ENCODE peak calls at places on chromosomes 5 and 9, in five cellular contexts. D, V, B, I and A are unnamed samples.

GRCh38 chr9:33329117-33329563 is 38.8 kb downstream of the NFX1 start:
- DNase-seq in D (peak; percentile 69), V (no peak), B (peak; percentile 76), I (peak; percentile 92), A (peak; percentile 46)

GRCh38 chr5:179599566-179599965 is 23.9 kb downstream of the HNRNPH1 start:
- DNase-seq in D (no peak), V (no peak), B (no peak), I (no peak), A (no peak)

GRCh38 chr9:98971168-98971914 is 27.6 kb downstream of the COL15A1 start:
- DNase-seq in D (peak; percentile 84), V (no peak), B (peak; percentile 69), I (peak; percentile 69), A (no peak)

GRCh38 chr5:115531787-115532367 is 12.7 kb downstream of the FEM1C start:
- DNase-seq in D (no peak), V (no peak), B (no peak), I (no peak), A (peak; percentile 0)

GRCh38 chr5:8184455-8185063 is 315.6 kb downstream of the MTRR start:
- DNase-seq in D (peak; percentile 40), V (peak; percentile 86), B (peak; percentile 32), I (peak; percentile 17), A (peak; percentile 61)

GRCh38 chr9:115292584-115293271 is 174.8 kb upstream of the TNC start:
- DNase-seq in D (peak; percentile 21), V (no peak), B (peak; percentile 6), I (no peak), A (no peak)

GRCh38 chr5:74040065-74040551 is 414.1 kb downstream of the ARHGEF28 start:
- DNase-seq in D (peak; percentile 36), V (no peak), B (peak; percentile 37), I (peak; percentile 72), A (no peak)

GRCh38 chr9:134492281-134492691 is 149.3 kb upstream of the COL5A1 start:
- DNase-seq in D (peak; percentile 94), V (no peak), B (no peak), I (peak; percentile 72), A (no peak)

GRCh38 chr9:72858089-72858912 is 94.6 kb downstream of the ALDH1A1 start:
- DNase-seq in D (peak; percentile 30), V (no peak), B (no peak), I (peak; percentile 47), A (peak; percentile 60)

GRCh38 chr5:135944967-135945560 is 9.7 kb downstream of the LECT2 start:
- DNase-seq in D (peak; percentile 70), V (peak; percentile 37), B (peak; percentile 56), I (peak; percentile 94), A (peak; percentile 84)

GRCh38 chr9:33737811-33738606 is 57.4 kb upstream of the PRSS3 start:
- DNase-seq in D (peak; percentile 55), V (peak; percentile 64), B (peak; percentile 25), I (peak; percentile 79), A (peak; percentile 80)

GRCh38 chr5:173496129-173496882 is 120.1 kb downstream of the BOD1 start:
- DNase-seq in D (no peak), V (no peak), B (no peak), I (no peak), A (no peak)

GRCh38 chr9:98745470-98745869 is 36.7 kb upstream of the GABBR2 start:
- DNase-seq in D (no peak), V (no peak), B (no peak), I (no peak), A (no peak)

GRCh38 chr5:179313849-179314521 is 31.3 kb downstream of the ADAMTS2 start:
- DNase-seq in D (peak; percentile 95), V (peak; percentile 8), B (no peak), I (peak; percentile 92), A (no peak)